ENCODE peak calls at places on chromosome 12, in four cellular contexts. C, S, O and Q are unnamed samples.

GRCh38 chr12:106248849-106249371 is 1.1 kb upstream of the CKAP4 start:
- DNase-seq in C (no peak), S (no peak), O (peak; percentile 68), Q (peak; percentile 42)

GRCh38 chr12:104998423-104999346 is 12.6 kb downstream of the NOPCHAP1 start:
- DNase-seq in C (no peak), S (no peak), O (no peak), Q (no peak)

GRCh38 chr12:50728841-50729240 is 35.1 kb upstream of the ATF1 start:
- DNase-seq in C (no peak), S (no peak), O (no peak), Q (no peak)

GRCh38 chr12:108675792-108676191 is 42.1 kb upstream of the SELPLG start:
- DNase-seq in C (no peak), S (no peak), O (no peak), Q (no peak)

GRCh38 chr12:117968826-117969659 is at the start of gene KSR2:
- DNase-seq in C (no peak), S (peak; percentile 96), O (no peak), Q (peak; percentile 92)

GRCh38 chr12:67539329-67539728 is 109.2 kb upstream of the DYRK2 start:
- DNase-seq in C (no peak), S (no peak), O (no peak), Q (no peak)

GRCh38 chr12:47868041-47868440 is 36.8 kb downstream of the VDR start:
- DNase-seq in C (no peak), S (no peak), O (no peak), Q (no peak)

GRCh38 chr12:75852143-75852542 is 179.4 kb downstream of the PHLDA1 start:
- DNase-seq in C (no peak), S (no peak), O (peak; percentile 48), Q (peak; percentile 72)

GRCh38 chr12:20492251-20492728 is 124.0 kb downstream of the PDE3A start:
- DNase-seq in C (no peak), S (peak; percentile 22), O (peak; percentile 65), Q (peak; percentile 28)

GRCh38 chr12:1108276-1108675 is 117.3 kb downstream of the ERC1 start:
- DNase-seq in C (no peak), S (no peak), O (no peak), Q (no peak)

GRCh38 chr12:41096797-41097196 is 91.3 kb upstream of the PDZRN4 start:
- DNase-seq in C (no peak), S (no peak), O (no peak), Q (no peak)

GRCh38 chr12:25115677-25116076 is 79.3 kb downstream of the DNAI7 start:
- DNase-seq in C (no peak), S (no peak), O (no peak), Q (no peak)

GRCh38 chr12:5257763-5258475 is 174.0 kb upstream of the NTF3 start:
- DNase-seq in C (no peak), S (no peak), O (no peak), Q (no peak)

GRCh38 chr12:119980247-119980646 is 8.8 kb upstream of the BICDL1 start:
- DNase-seq in C (no peak), S (no peak), O (no peak), Q (no peak)

GRCh38 chr12:118358607-118359540 is 13.8 kb downstream of the TAOK3 start:
- DNase-seq in C (no peak), S (no peak), O (no peak), Q (no peak)

GRCh38 chr12:88746386-88746785 is 166.1 kb upstream of the KITLG start:
- DNase-seq in C (no peak), S (no peak), O (no peak), Q (no peak)

GRCh38 chr12:6352198-6353173 is 10.6 kb upstream of the TNFRSF1A start:
- DNase-seq in C (no peak), S (no peak), O (no peak), Q (no peak)

GRCh38 chr12:62250671-62251608 is 9.3 kb upstream of the USP15 start:
- DNase-seq in C (no peak), S (no peak), O (peak; percentile 58), Q (no peak)

GRCh38 chr12:118058881-118059644 is 1.9 kb downstream of the WSB2 start:
- DNase-seq in C (no peak), S (no peak), O (peak; percentile 47), Q (peak; percentile 70)

GRCh38 chr12:23729354-23729753 is 220.1 kb downstream of the SOX5 start:
- DNase-seq in C (no peak), S (no peak), O (peak; percentile 50), Q (no peak)

GRCh38 chr12:19744760-19745218 is 305.5 kb downstream of the AEBP2 start:
- DNase-seq in C (no peak), S (no peak), O (peak; percentile 84), Q (no peak)

GRCh38 chr12:92019491-92020277 is 126.0 kb downstream of the BTG1 start:
- DNase-seq in C (no peak), S (no peak), O (no peak), Q (no peak)

GRCh38 chr12:25322918-25323773 is 72.4 kb upstream of the KRAS start:
- DNase-seq in C (no peak), S (no peak), O (peak; percentile 46), Q (peak; percentile 47)

GRCh38 chr12:88081247-88081646 is 52.0 kb upstream of the C12orf50 start:
- DNase-seq in C (no peak), S (no peak), O (no peak), Q (no peak)

GRCh38 chr12:27840229-27840999 is 60.4 kb upstream of the MANSC4 start:
- DNase-seq in C (no peak), S (no peak), O (no peak), Q (peak; percentile 48)

GRCh38 chr12:68432622-68433021 is 100.5 kb upstream of the MDM1 start:
- DNase-seq in C (no peak), S (no peak), O (peak; percentile 39), Q (peak; percentile 71)

GRCh38 chr12:93484315-93484981 is 17.1 kb downstream of the MRPL42 start:
- DNase-seq in C (no peak), S (no peak), O (peak; percentile 33), Q (no peak)

GRCh38 chr12:79737875-79738718 is 47.3 kb upstream of the PAWR start:
- DNase-seq in C (no peak), S (peak; percentile 76), O (peak; percentile 70), Q (peak; percentile 89)

GRCh38 chr12:59548930-59549329 is 46.9 kb upstream of the SLC16A7 start:
- DNase-seq in C (no peak), S (peak; percentile 8), O (no peak), Q (peak; percentile 32)

GRCh38 chr12:128644664-128645296 is 179.0 kb downstream of the SLC15A4 start:
- DNase-seq in C (no peak), S (peak; percentile 69), O (no peak), Q (peak; percentile 45)

GRCh38 chr12:57452181-57452936 is 2.7 kb upstream of the INHBE start:
- DNase-seq in C (peak; percentile 42), S (peak; percentile 27), O (peak; percentile 97), Q (peak; percentile 64)

GRCh38 chr12:19484738-19485137 is 45.4 kb downstream of the AEBP2 start:
- DNase-seq in C (no peak), S (no peak), O (no peak), Q (no peak)

GRCh38 chr12:108802666-108803036 is 54.7 kb downstream of the SSH1 start:
- DNase-seq in C (no peak), S (no peak), O (peak; percentile 45), Q (no peak)

GRCh38 chr12:13428538-13429265 is 232.2 kb downstream of the EMP1 start:
- DNase-seq in C (no peak), S (no peak), O (no peak), Q (no peak)

GRCh38 chr12:113077859-113078256 is 21.3 kb downstream of the DTX1 start:
- DNase-seq in C (no peak), S (peak; percentile 43), O (no peak), Q (no peak)
- H3K27me3 ChIP-seq in C (peaks cover 32% of the 10 kb centered on the region), S (peaks cover 36% of the 10 kb centered on the region), O (peaks cover 20% of the 10 kb centered on the region), Q (no peaks in the 10 kb centered on the region)

DNA sequence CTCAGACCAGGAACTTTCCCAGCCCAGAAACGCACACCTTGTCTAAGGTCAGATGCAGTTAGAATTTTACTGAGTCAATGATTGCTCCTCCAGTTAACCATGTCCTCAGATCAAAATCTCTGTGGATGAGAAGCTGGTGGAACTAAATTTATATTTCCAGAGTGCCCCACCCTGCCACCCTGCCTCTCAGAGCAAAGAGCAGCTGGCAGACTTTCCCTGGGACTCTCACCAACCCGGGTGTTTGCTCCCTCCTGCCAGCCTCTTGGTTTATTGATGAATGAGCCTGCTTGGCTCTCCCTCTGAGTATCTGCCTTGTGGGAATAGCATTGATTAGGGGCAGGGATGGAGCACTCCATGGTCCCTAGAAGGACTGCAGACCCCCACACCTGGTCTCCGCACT is 5.9 kb upstream of the KRT1 start:
- DNase-seq in C (no peak), S (no peak), O (no peak), Q (no peak)
- H3K27me3 ChIP-seq in C (peaks cover 72% of the 10 kb centered on the region), S (peaks cover 16% of the 10 kb centered on the region), O (peaks cover 47% of the 10 kb centered on the region), Q (peaks cover 54% of the 10 kb centered on the region)

GRCh38 chr12:102444707-102445106 is 35.7 kb downstream of the IGF1 start:
- DNase-seq in C (no peak), S (no peak), O (no peak), Q (no peak)
- H3K27me3 ChIP-seq in C (no peaks in the 10 kb centered on the region), S (no peaks in the 10 kb centered on the region), O (no peaks in the 10 kb centered on the region), Q (no peaks in the 10 kb centered on the region)

GRCh38 chr12:98372340-98373018 is 142.9 kb upstream of the TMPO start:
- DNase-seq in C (no peak), S (peak; percentile 16), O (no peak), Q (no peak)
- H3K27me3 ChIP-seq in C (peaks cover 3% of the 10 kb centered on the region), S (no peaks in the 10 kb centered on the region), O (peaks cover 4% of the 10 kb centered on the region), Q (peaks cover 72% of the 10 kb centered on the region)

GRCh38 chr12:124297856-124298255 is 3.0 kb downstream of the RFLNA start:
- DNase-seq in C (no peak), S (no peak), O (no peak), Q (no peak)
- H3K27me3 ChIP-seq in C (peaks cover 49% of the 10 kb centered on the region), S (peaks cover 29% of the 10 kb centered on the region), O (peaks cover 68% of the 10 kb centered on the region), Q (peaks cover 76% of the 10 kb centered on the region)

GRCh38 chr12:132314516-132315233 is 14.7 kb downstream of the GALNT9 start:
- DNase-seq in C (no peak), S (no peak), O (no peak), Q (no peak)

GRCh38 chr12:132315507-132315906 is 13.9 kb downstream of the GALNT9 start:
- DNase-seq in C (peak; percentile 4), S (no peak), O (no peak), Q (no peak)

GRCh38 chr12:132316497-132317232 is 12.7 kb downstream of the GALNT9 start:
- DNase-seq in C (peak; percentile 1), S (no peak), O (no peak), Q (no peak)

GRCh38 chr12:132317233-132317938 is 12.0 kb downstream of the GALNT9 start:
- DNase-seq in C (peak; percentile 7), S (no peak), O (no peak), Q (no peak)

GRCh38 chr12:132315951-132316350 is 13.4 kb downstream of the GALNT9 start:
- DNase-seq in C (peak; percentile 3), S (no peak), O (no peak), Q (no peak)
- H3K27me3 ChIP-seq in C (peaks cover 52% of the 10 kb centered on the region), S (no peaks in the 10 kb centered on the region), O (peaks cover 3% of the 10 kb centered on the region), Q (peaks cover 45% of the 10 kb centered on the region)